ENCODE peak calls at places on chromosome 12, in nine cellular contexts. One of them, this sample, is unnamed.

GRCh38 chr12:103456006-103456405 is 39.8 kb downstream of the C12orf42 start:
- DNase-seq in adrenal gland: no peak
- DNase-seq in heart left ventricle: no peak
- DNase-seq in suprapubic skin: no peak
- DNase-seq in body of pancreas: no peak
- DNase-seq in IMR-90: no peak
- DNase-seq in A549: no peak
- DNase-seq in GM12878: no peak
- DNase-seq in HCT116: no peak
- DNase-seq in this sample: no peak

GRCh38 chr12:54439096-54439495 is 20.0 kb upstream of the ITGA5 start:
- DNase-seq in body of pancreas: no peak
- DNase-seq in suprapubic skin: no peak
- DNase-seq in adrenal gland: no peak
- DNase-seq in heart left ventricle: no peak
- DNase-seq in A549: no peak
- DNase-seq in GM12878: no peak
- DNase-seq in IMR-90: no peak
- DNase-seq in HCT116: no peak
- DNase-seq in this sample: no peak

GRCh38 chr12:43338848-43339526 is 213.0 kb downstream of the ADAMTS20 start:
- DNase-seq in GM12878: peak; percentile 42
- DNase-seq in body of pancreas: peak; percentile 8
- DNase-seq in heart left ventricle: no peak
- DNase-seq in suprapubic skin: no peak
- DNase-seq in A549: peak; percentile 24
- DNase-seq in HCT116: peak; percentile 16
- DNase-seq in adrenal gland: no peak
- DNase-seq in IMR-90: peak; percentile 76
- DNase-seq in this sample: no peak

GRCh38 chr12:112868459-112869041 is 38.2 kb upstream of the OAS1 start:
- DNase-seq in IMR-90: no peak
- DNase-seq in HCT116: no peak
- DNase-seq in A549: no peak
- DNase-seq in heart left ventricle: no peak
- DNase-seq in body of pancreas: no peak
- DNase-seq in GM12878: no peak
- DNase-seq in suprapubic skin: no peak
- DNase-seq in adrenal gland: no peak
- DNase-seq in this sample: no peak

GRCh38 chr12:20096430-20096829 is 271.9 kb upstream of the PDE3A start:
- DNase-seq in GM12878: no peak
- DNase-seq in suprapubic skin: no peak
- DNase-seq in A549: no peak
- DNase-seq in body of pancreas: no peak
- DNase-seq in adrenal gland: no peak
- DNase-seq in IMR-90: peak; percentile 10
- DNase-seq in heart left ventricle: no peak
- DNase-seq in HCT116: no peak
- DNase-seq in this sample: no peak

GRCh38 chr12:2052861-2053674 is at the start of gene CACNA1C:
- DNase-seq in heart left ventricle: peak; percentile 82
- DNase-seq in HCT116: no peak
- DNase-seq in GM12878: no peak
- DNase-seq in suprapubic skin: no peak
- DNase-seq in body of pancreas: peak; percentile 32
- DNase-seq in adrenal gland: no peak
- DNase-seq in IMR-90: peak; percentile 66
- DNase-seq in A549: peak; percentile 30
- DNase-seq in this sample: peak; percentile 86

GRCh38 chr12:54606556-54606955 is 18.1 kb upstream of the PPP1R1A start:
- DNase-seq in heart left ventricle: no peak
- DNase-seq in suprapubic skin: no peak
- DNase-seq in IMR-90: no peak
- DNase-seq in adrenal gland: no peak
- DNase-seq in A549: no peak
- DNase-seq in GM12878: no peak
- DNase-seq in body of pancreas: no peak
- DNase-seq in HCT116: no peak
- DNase-seq in this sample: peak; percentile 60

GRCh38 chr12:121023799-121024198 is 7.5 kb upstream of the C12orf43 start:
- DNase-seq in IMR-90: no peak
- DNase-seq in HCT116: no peak
- DNase-seq in A549: no peak
- DNase-seq in GM12878: no peak
- DNase-seq in suprapubic skin: no peak
- DNase-seq in heart left ventricle: no peak
- DNase-seq in body of pancreas: no peak
- DNase-seq in adrenal gland: no peak
- DNase-seq in this sample: no peak

DNA sequence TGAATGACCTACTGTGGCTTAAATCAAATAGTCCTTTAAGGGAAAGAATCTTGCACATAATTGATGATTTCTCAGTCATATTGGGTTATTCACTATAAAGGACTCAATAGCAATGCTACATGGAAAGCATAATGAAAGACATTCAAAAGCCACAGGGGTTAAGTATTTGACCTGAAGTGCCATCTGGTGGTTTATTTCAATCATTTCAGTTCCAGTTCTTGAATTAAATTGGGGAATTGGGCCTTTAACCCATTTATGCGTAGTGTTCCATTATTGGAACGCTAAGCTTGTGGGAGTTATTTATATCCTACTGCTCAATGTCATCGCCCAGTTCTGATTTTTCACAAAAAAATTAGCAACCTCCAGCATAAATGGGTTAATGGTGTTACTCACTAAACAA is 41.3 kb upstream of the C12orf71 start:
- DNase-seq in heart left ventricle: no peak
- DNase-seq in GM12878: no peak
- DNase-seq in body of pancreas: no peak
- DNase-seq in IMR-90: no peak
- DNase-seq in suprapubic skin: no peak
- DNase-seq in adrenal gland: no peak
- DNase-seq in A549: peak; percentile 49
- DNase-seq in HCT116: no peak
- DNase-seq in this sample: no peak
- TF ChIP-seq CTCF in heart left ventricle: peak; percentile 18
- TF ChIP-seq CTCF in GM12878: peak; percentile 24
- TF ChIP-seq CTCF in body of pancreas: no peak
- TF ChIP-seq CTCF in IMR-90: no peak
- TF ChIP-seq CTCF in suprapubic skin: no peak
- TF ChIP-seq CTCF in adrenal gland: peak; percentile 40
- TF ChIP-seq CTCF in A549: peak; percentile 43
- TF ChIP-seq CTCF in HCT116: peak; percentile 28
- TF ChIP-seq CTCF in this sample: no peak

GRCh38 chr12:99479149-99479548 is 168.4 kb upstream of the GARIN6 start:
- DNase-seq in heart left ventricle: no peak
- DNase-seq in suprapubic skin: no peak
- DNase-seq in body of pancreas: no peak
- DNase-seq in HCT116: no peak
- DNase-seq in adrenal gland: no peak
- DNase-seq in GM12878: no peak
- DNase-seq in IMR-90: no peak
- DNase-seq in A549: no peak
- DNase-seq in this sample: no peak
- TF ChIP-seq POLR2A in heart left ventricle: no peak
- TF ChIP-seq POLR2A in suprapubic skin: no peak
- TF ChIP-seq POLR2A in body of pancreas: no peak
- TF ChIP-seq POLR2A in HCT116: no peak
- TF ChIP-seq POLR2A in adrenal gland: no peak
- TF ChIP-seq POLR2A in GM12878: no peak
- TF ChIP-seq POLR2A in IMR-90: no peak
- TF ChIP-seq POLR2A in A549: no peak
- TF ChIP-seq POLR2A in this sample: no peak

DNA sequence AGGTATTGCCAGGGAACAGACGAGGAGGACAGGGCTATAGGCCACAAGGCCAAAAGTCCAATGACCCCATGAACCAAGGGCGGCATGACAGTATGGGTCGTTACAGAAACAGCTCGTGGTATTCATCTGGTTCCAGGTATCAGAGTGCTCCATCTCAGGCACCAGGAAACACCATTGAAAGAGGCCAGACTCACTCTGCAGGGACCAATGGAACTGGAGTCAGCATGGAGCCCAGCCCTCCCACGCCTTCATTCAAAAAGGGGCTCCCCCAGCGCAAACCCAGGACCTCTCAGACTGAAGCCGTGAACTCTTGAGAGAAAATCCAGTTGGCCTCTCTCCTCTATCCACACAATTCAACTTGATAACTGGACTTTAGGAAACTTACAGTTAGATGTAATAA is 12.9 kb upstream of the KCNH3 start:
- DNase-seq in heart left ventricle: no peak
- DNase-seq in IMR-90: no peak
- DNase-seq in adrenal gland: no peak
- DNase-seq in GM12878: no peak
- DNase-seq in HCT116: no peak
- DNase-seq in body of pancreas: no peak
- DNase-seq in A549: no peak
- DNase-seq in suprapubic skin: no peak
- DNase-seq in this sample: peak; percentile 53
- TF ChIP-seq CTCF in heart left ventricle: no peak
- TF ChIP-seq CTCF in IMR-90: no peak
- TF ChIP-seq CTCF in adrenal gland: no peak
- TF ChIP-seq CTCF in GM12878: no peak
- TF ChIP-seq CTCF in HCT116: no peak
- TF ChIP-seq CTCF in body of pancreas: no peak
- TF ChIP-seq CTCF in A549: no peak
- TF ChIP-seq CTCF in suprapubic skin: no peak
- TF ChIP-seq CTCF in this sample: no peak

GRCh38 chr12:79689477-79690155 is 1.1 kb downstream of the PAWR start:
- DNase-seq in GM12878: no peak
- DNase-seq in suprapubic skin: peak; percentile 59
- DNase-seq in A549: peak; percentile 76
- DNase-seq in HCT116: no peak
- DNase-seq in IMR-90: peak; percentile 55
- DNase-seq in body of pancreas: peak; percentile 34
- DNase-seq in heart left ventricle: peak; percentile 75
- DNase-seq in adrenal gland: peak; percentile 48
- DNase-seq in this sample: peak; percentile 88
- TF ChIP-seq POLR2A in GM12878: peak; percentile 8
- TF ChIP-seq POLR2A in suprapubic skin: no peak
- TF ChIP-seq POLR2A in A549: no peak
- TF ChIP-seq POLR2A in HCT116: no peak
- TF ChIP-seq POLR2A in IMR-90: no peak
- TF ChIP-seq POLR2A in body of pancreas: peak; percentile 42
- TF ChIP-seq POLR2A in heart left ventricle: no peak
- TF ChIP-seq POLR2A in adrenal gland: peak; percentile 53
- TF ChIP-seq POLR2A in this sample: no peak

DNA sequence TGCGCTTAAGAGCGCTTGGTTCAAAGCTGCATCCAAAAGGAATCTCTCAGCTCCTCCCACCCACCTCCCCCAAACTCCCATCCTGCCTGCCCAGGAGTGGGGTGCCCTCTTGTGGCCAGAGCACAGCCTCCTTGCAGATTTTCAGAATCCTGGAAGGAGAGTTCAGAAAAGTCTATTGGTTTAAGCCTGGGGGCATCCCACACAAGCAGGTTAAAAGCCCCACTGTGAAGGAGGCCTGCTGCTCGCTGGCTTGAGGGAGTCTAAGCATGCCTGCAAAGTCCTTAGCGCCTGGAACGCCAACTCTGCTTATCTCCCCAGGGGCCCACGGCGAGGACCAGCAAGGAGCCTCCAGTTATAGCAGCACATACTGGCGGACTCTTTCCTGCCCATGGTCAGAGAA is 297.1 kb downstream of the KSR2 start:
- DNase-seq in adrenal gland: peak; percentile 41
- DNase-seq in A549: peak; percentile 73
- DNase-seq in heart left ventricle: no peak
- DNase-seq in GM12878: no peak
- DNase-seq in IMR-90: no peak
- DNase-seq in suprapubic skin: no peak
- DNase-seq in HCT116: peak; percentile 29
- DNase-seq in body of pancreas: peak; percentile 20
- DNase-seq in this sample: no peak
- TF ChIP-seq CTCF in adrenal gland: peak; percentile 26
- TF ChIP-seq CTCF in A549: peak; percentile 64
- TF ChIP-seq CTCF in heart left ventricle: peak; percentile 38
- TF ChIP-seq CTCF in GM12878: peak; percentile 59
- TF ChIP-seq CTCF in IMR-90: no peak
- TF ChIP-seq CTCF in suprapubic skin: no peak
- TF ChIP-seq CTCF in HCT116: peak; percentile 88
- TF ChIP-seq CTCF in body of pancreas: peak; percentile 16
- TF ChIP-seq CTCF in this sample: no peak

GRCh38 chr12:9071518-9071917 is 44.2 kb downstream of the A2M start:
- DNase-seq in suprapubic skin: no peak
- DNase-seq in body of pancreas: no peak
- DNase-seq in adrenal gland: no peak
- DNase-seq in IMR-90: no peak
- DNase-seq in HCT116: no peak
- DNase-seq in GM12878: no peak
- DNase-seq in A549: no peak
- DNase-seq in heart left ventricle: no peak
- DNase-seq in this sample: no peak
- TF ChIP-seq POLR2A in suprapubic skin: no peak
- TF ChIP-seq POLR2A in body of pancreas: no peak
- TF ChIP-seq POLR2A in adrenal gland: no peak
- TF ChIP-seq POLR2A in IMR-90: no peak
- TF ChIP-seq POLR2A in HCT116: no peak
- TF ChIP-seq POLR2A in GM12878: no peak
- TF ChIP-seq POLR2A in A549: no peak
- TF ChIP-seq POLR2A in heart left ventricle: no peak
- TF ChIP-seq POLR2A in this sample: no peak